ENCODE peak calls at places on chromosomes 6 and 20, in seven cellular contexts. One of them, this sample, is unnamed.

GRCh38 chr6:26126394-26127221 is 39.4 kb downstream of the HFE start:
- DNase-seq in fibroblast of mammary gland: no peak
- DNase-seq in aorta: no peak
- DNase-seq in NCI-H524 treated with DMSO at 0.1 percent for 48 hours: no peak
- DNase-seq in left colon: no peak
- DNase-seq in brain microvascular endothelial cell: no peak
- DNase-seq in HTR-8/SVneo: peak
- DNase-seq in this sample: no peak

GRCh38 chr6:13194852-13195251 is 133.5 kb downstream of the TBC1D7 start:
- DNase-seq in brain microvascular endothelial cell: peak
- DNase-seq in HTR-8/SVneo: peak
- DNase-seq in NCI-H524 treated with DMSO at 0.1 percent for 48 hours: no peak
- DNase-seq in left colon: peak
- DNase-seq in fibroblast of mammary gland: peak
- DNase-seq in aorta: peak
- DNase-seq in this sample: peak

GRCh38 chr6:85354761-85355618 is 94.9 kb upstream of the NT5E start:
- DNase-seq in left colon: peak
- DNase-seq in brain microvascular endothelial cell: peak
- DNase-seq in fibroblast of mammary gland: peak
- DNase-seq in HTR-8/SVneo: peak
- DNase-seq in NCI-H524 treated with DMSO at 0.1 percent for 48 hours: peak
- DNase-seq in aorta: peak
- DNase-seq in this sample: peak

GRCh38 chr20:36402708-36403107 is 96.6 kb downstream of the DLGAP4 start:
- DNase-seq in left colon: no peak
- DNase-seq in aorta: no peak
- DNase-seq in fibroblast of mammary gland: no peak
- DNase-seq in HTR-8/SVneo: no peak
- DNase-seq in brain microvascular endothelial cell: no peak
- DNase-seq in NCI-H524 treated with DMSO at 0.1 percent for 48 hours: no peak
- DNase-seq in this sample: no peak

GRCh38 chr6:151807513-151808330 is at the start of gene ESR1:
- DNase-seq in aorta: peak
- DNase-seq in NCI-H524 treated with DMSO at 0.1 percent for 48 hours: no peak
- DNase-seq in left colon: no peak
- DNase-seq in fibroblast of mammary gland: peak
- DNase-seq in brain microvascular endothelial cell: peak
- DNase-seq in HTR-8/SVneo: no peak
- DNase-seq in this sample: no peak

GRCh38 chr6:158086054-158086705 is 81.9 kb downstream of the SERAC1 start:
- DNase-seq in left colon: no peak
- DNase-seq in HTR-8/SVneo: no peak
- DNase-seq in NCI-H524 treated with DMSO at 0.1 percent for 48 hours: no peak
- DNase-seq in aorta: no peak
- DNase-seq in fibroblast of mammary gland: peak
- DNase-seq in brain microvascular endothelial cell: peak
- DNase-seq in this sample: no peak

GRCh38 chr20:19249515-19249914 is 37.1 kb downstream of the SLC24A3 start:
- DNase-seq in NCI-H524 treated with DMSO at 0.1 percent for 48 hours: no peak
- DNase-seq in fibroblast of mammary gland: peak
- DNase-seq in HTR-8/SVneo: no peak
- DNase-seq in aorta: no peak
- DNase-seq in left colon: no peak
- DNase-seq in brain microvascular endothelial cell: no peak
- DNase-seq in this sample: no peak

GRCh38 chr20:25584905-25585704 is at the start of gene NINL:
- DNase-seq in brain microvascular endothelial cell: no peak
- DNase-seq in NCI-H524 treated with DMSO at 0.1 percent for 48 hours: no peak
- DNase-seq in aorta: peak
- DNase-seq in left colon: peak
- DNase-seq in fibroblast of mammary gland: peak
- DNase-seq in HTR-8/SVneo: peak
- DNase-seq in this sample: peak

GRCh38 chr6:34045698-34046097 is 100.2 kb downstream of the GRM4 start:
- DNase-seq in NCI-H524 treated with DMSO at 0.1 percent for 48 hours: no peak
- DNase-seq in aorta: no peak
- DNase-seq in brain microvascular endothelial cell: no peak
- DNase-seq in fibroblast of mammary gland: no peak
- DNase-seq in HTR-8/SVneo: no peak
- DNase-seq in left colon: no peak
- DNase-seq in this sample: no peak

GRCh38 chr6:31308050-31308844 is 36.4 kb upstream of the HLA-C start:
- DNase-seq in NCI-H524 treated with DMSO at 0.1 percent for 48 hours: no peak
- DNase-seq in left colon: peak
- DNase-seq in HTR-8/SVneo: no peak
- DNase-seq in brain microvascular endothelial cell: no peak
- DNase-seq in fibroblast of mammary gland: no peak
- DNase-seq in aorta: peak
- DNase-seq in this sample: no peak